ENCODE peak calls at places on chromosome 14, in four cellular contexts. Q, E, D and M are unnamed samples.

GRCh38 chr14:37122288-37122687 is 50.1 kb downstream of the SLC25A21 start:
- DNase-seq in Q (no peak), E (peak), D (no peak), M (no peak)

GRCh38 chr14:100645200-100645985 is 58.2 kb upstream of the BEGAIN start:
- DNase-seq in Q (no peak), E (peak), D (peak), M (no peak)

GRCh38 chr14:61330511-61330910 is 9.1 kb downstream of the PRKCH start:
- DNase-seq in Q (no peak), E (no peak), D (no peak), M (no peak)

GRCh38 chr14:95291859-95292542 is 27.7 kb downstream of the CLMN start:
- DNase-seq in Q (peak), E (peak), D (no peak), M (peak)

GRCh38 chr14:96215845-96216244 is 11.2 kb downstream of the BDKRB2 start:
- DNase-seq in Q (no peak), E (no peak), D (no peak), M (no peak)

GRCh38 chr14:72641086-72641485 is 252.8 kb downstream of the DPF3 start:
- DNase-seq in Q (no peak), E (no peak), D (no peak), M (no peak)

GRCh38 chr14:36091096-36091495 is 85.4 kb downstream of the PTCSC3 start:
- DNase-seq in Q (no peak), E (peak), D (no peak), M (no peak)

GRCh38 chr14:36215217-36215598 is 38.7 kb upstream of the PTCSC3 start:
- DNase-seq in Q (no peak), E (no peak), D (no peak), M (no peak)

GRCh38 chr14:32594766-32595165 is 265.7 kb downstream of the AKAP6 start:
- DNase-seq in Q (no peak), E (peak), D (no peak), M (no peak)

GRCh38 chr14:30874999-30875787 is 834 bp downstream of the COCH start:
- DNase-seq in Q (no peak), E (no peak), D (no peak), M (no peak)

GRCh38 chr14:38290601-38291190 is 34.8 kb upstream of the CLEC14A start:
- DNase-seq in Q (no peak), E (peak), D (no peak), M (no peak)

GRCh38 chr14:69357544-69358200 is 40.4 kb downstream of the ERH start:
- DNase-seq in Q (no peak), E (no peak), D (no peak), M (no peak)

GRCh38 chr14:47422191-47422590 is 253.2 kb downstream of the MDGA2 start:
- DNase-seq in Q (no peak), E (no peak), D (no peak), M (no peak)

GRCh38 chr14:69695664-69696527 is 71.0 kb upstream of the SRSF5 start:
- DNase-seq in Q (no peak), E (peak), D (no peak), M (peak)

GRCh38 chr14:56160058-56160457 is 41.8 kb downstream of the PELI2 start:
- DNase-seq in Q (no peak), E (no peak), D (no peak), M (no peak)

GRCh38 chr14:72666610-72667009 is 227.3 kb downstream of the DPF3 start:
- DNase-seq in Q (no peak), E (peak), D (no peak), M (no peak)

GRCh38 chr14:95518045-95518751 is 1.7 kb upstream of the SYNE3 start:
- DNase-seq in Q (peak), E (peak), D (no peak), M (no peak)

GRCh38 chr14:29016050-29016900 is 249.7 kb downstream of the FOXG1 start:
- DNase-seq in Q (no peak), E (peak), D (no peak), M (no peak)

GRCh38 chr14:59190372-59190771 is 1.9 kb downstream of the DAAM1 start:
- DNase-seq in Q (no peak), E (no peak), D (no peak), M (peak)

DNA sequence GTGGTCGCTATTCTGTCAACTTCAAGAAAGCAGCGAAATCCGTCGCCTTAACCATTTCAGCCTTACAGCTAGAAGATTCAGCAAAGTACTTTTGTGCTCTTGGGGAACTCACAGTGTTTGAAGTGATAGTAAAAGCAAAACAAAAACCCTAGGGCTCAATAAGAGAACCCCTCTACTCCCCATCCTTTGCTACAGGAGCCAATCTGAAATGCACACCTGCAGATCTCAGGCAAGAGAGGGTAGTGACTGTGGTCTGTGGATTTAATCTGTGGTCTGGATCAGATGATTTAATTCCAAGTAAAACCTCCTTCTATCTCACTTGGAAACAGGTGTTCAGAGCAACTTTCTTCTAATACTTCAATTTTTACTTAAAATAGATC is 422.9 kb upstream of the OR4E1 start:
- DNase-seq in Q (no peak), E (no peak), D (no peak), M (no peak)
- H3K27ac ChIP-seq in Q (peak), E (no peak), D (peak), M (no peak)

GRCh38 chr14:102182190-102182589 is 42.5 kb downstream of the WDR20 start:
- DNase-seq in Q (no peak), E (peak), D (no peak), M (no peak)

GRCh38 chr14:102185360-102185759 is 45.7 kb downstream of the WDR20 start:
- DNase-seq in Q (no peak), E (no peak), D (no peak), M (no peak)

GRCh38 chr14:102184678-102185040 is 45.0 kb downstream of the WDR20 start:
- DNase-seq in Q (no peak), E (no peak), D (no peak), M (no peak)

GRCh38 chr14:102182901-102183619 is 43.4 kb downstream of the WDR20 start:
- DNase-seq in Q (no peak), E (peak), D (no peak), M (no peak)

GRCh38 chr14:102183922-102184677 is 44.4 kb downstream of the WDR20 start:
- DNase-seq in Q (no peak), E (no peak), D (no peak), M (no peak)
- H3K27ac ChIP-seq in Q (no peak), E (no peak), D (no peak), M (peak)

GRCh38 chr14:85934886-85935254 is 404.9 kb downstream of the FLRT2 start:
- DNase-seq in Q (no peak), E (no peak), D (no peak), M (no peak)
- H3K27ac ChIP-seq in Q (peak), E (no peak), D (peak), M (peak)

GRCh38 chr14:93009471-93010117 is 86.6 kb downstream of the CHGA start:
- DNase-seq in Q (peak), E (no peak), D (no peak), M (peak)
- H3K27ac ChIP-seq in Q (peak), E (no peak), D (no peak), M (peak)

DNA sequence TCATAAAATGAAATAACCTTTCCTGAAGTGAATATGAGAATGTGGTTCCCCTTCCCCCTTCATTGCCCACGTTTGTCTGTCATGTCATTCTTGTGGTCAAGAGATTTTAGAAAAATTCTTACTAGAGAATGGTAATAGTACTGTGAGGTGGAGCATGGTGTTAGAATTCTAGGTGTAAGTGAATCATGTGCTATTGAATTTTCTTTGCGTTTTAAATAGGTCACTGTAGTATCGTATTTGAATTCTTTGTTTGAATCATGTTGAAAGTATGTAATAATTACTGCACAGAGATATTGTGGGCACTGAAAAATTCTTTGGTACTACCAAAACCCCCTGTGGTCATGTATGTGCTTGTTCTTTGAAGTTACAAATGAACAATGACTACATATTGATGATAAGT is 49.9 kb downstream of the FUT8 start:
- DNase-seq in Q (no peak), E (peak), D (no peak), M (no peak)
- H3K27ac ChIP-seq in Q (no peak), E (peak), D (no peak), M (no peak)

GRCh38 chr14:50832935-50833607 is 2.1 kb upstream of the NIN start:
- DNase-seq in Q (no peak), E (no peak), D (no peak), M (no peak)

GRCh38 chr14:50830044-50830931 is 674 bp downstream of the NIN start:
- DNase-seq in Q (peak), E (peak), D (no peak), M (peak)

GRCh38 chr14:50829472-50830043 is 1.4 kb downstream of the NIN start:
- DNase-seq in Q (no peak), E (no peak), D (no peak), M (no peak)

GRCh38 chr14:50830932-50831703 is at the start of gene NIN:
- DNase-seq in Q (peak), E (peak), D (peak), M (peak)

GRCh38 chr14:50831704-50832130 is 755 bp upstream of the NIN start:
- DNase-seq in Q (no peak), E (no peak), D (no peak), M (no peak)
- H3K27ac ChIP-seq in Q (peak), E (peak), D (peak), M (peak)